ENCODE peak calls at places on chromosomes 2 and 18, in four cellular contexts. H is HEK293T, S is GM12878, J is K562. I is an unnamed sample.

GRCh38 chr2:219335373-219335786 is 2.8 kb upstream of the RESP18 start:
- DNase-seq in H (no peak), S (no peak), J (no peak), I (no peak)

GRCh38 chr2:36785179-36785795 is 88.8 kb downstream of the VIT start:
- DNase-seq in H (peak; percentile 76), S (no peak), J (peak; percentile 76), I (peak; percentile 65)

GRCh38 chr18:58429442-58429841 is 199.4 kb downstream of the ALPK2 start:
- DNase-seq in H (no peak), S (no peak), J (no peak), I (no peak)

GRCh38 chr2:138502253-138503086 is 900 bp downstream of the SPOPL start:
- DNase-seq in H (peak; percentile 13), S (no peak), J (no peak), I (peak; percentile 42)

GRCh38 chr2:98458207-98458606 is 13.5 kb downstream of the INPP4A start:
- DNase-seq in H (no peak), S (no peak), J (no peak), I (no peak)

GRCh38 chr2:100365434-100365833 is 43.1 kb upstream of the LONRF2 start:
- DNase-seq in H (no peak), S (no peak), J (no peak), I (no peak)

GRCh38 chr2:120993661-120994060 is 258.0 kb downstream of the GLI2 start:
- DNase-seq in H (no peak), S (no peak), J (no peak), I (no peak)

GRCh38 chr2:41966431-41966893 is 81.4 kb upstream of the PKDCC start:
- DNase-seq in H (no peak), S (no peak), J (no peak), I (peak; percentile 58)

GRCh38 chr2:38116762-38117161 is 40.8 kb upstream of the CYP1B1 start:
- DNase-seq in H (no peak), S (no peak), J (no peak), I (no peak)

GRCh38 chr2:25293958-25294513 is 47.7 kb downstream of the DNMT3A start:
- DNase-seq in H (no peak), S (no peak), J (no peak), I (no peak)

GRCh38 chr2:55088400-55088799 is 38.1 kb upstream of the RTN4 start:
- DNase-seq in H (no peak), S (no peak), J (no peak), I (no peak)

GRCh38 chr2:63345285-63345633 is 243.0 kb downstream of the WDPCP start:
- DNase-seq in H (no peak), S (no peak), J (no peak), I (no peak)

GRCh38 chr18:416928-417327 is 83.6 kb downstream of the COLEC12 start:
- DNase-seq in H (no peak), S (no peak), J (no peak), I (no peak)

GRCh38 chr2:126635281-126635680 is 20.7 kb upstream of the GYPC start:
- DNase-seq in H (no peak), S (no peak), J (no peak), I (no peak)

GRCh38 chr2:55089716-55090115 is 39.5 kb upstream of the RTN4 start:
- DNase-seq in H (no peak), S (no peak), J (no peak), I (no peak)

GRCh38 chr2:20012282-20013060 is at the start of gene MATN3:
- DNase-seq in H (peak; percentile 45), S (no peak), J (peak; percentile 56), I (peak; percentile 68)

GRCh38 chr2:19870792-19871191 is 31.0 kb downstream of the TTC32 start:
- DNase-seq in H (no peak), S (no peak), J (no peak), I (peak; percentile 36)

GRCh38 chr18:44996261-44996660 is 315.6 kb downstream of the SETBP1 start:
- DNase-seq in H (no peak), S (no peak), J (no peak), I (no peak)

GRCh38 chr2:178193823-178194599 is at the start of gene OSBPL6:
- DNase-seq in H (peak; percentile 85), S (no peak), J (peak; percentile 95), I (peak; percentile 28)

GRCh38 chr2:197931661-197932312 is 127.4 kb downstream of the PLCL1 start:
- DNase-seq in H (no peak), S (no peak), J (no peak), I (no peak)

GRCh38 chr18:34803877-34804276 is 93.8 kb downstream of the DTNA start:
- DNase-seq in H (no peak), S (no peak), J (no peak), I (no peak)

GRCh38 chr2:27566628-27567027 is 16.2 kb upstream of the ZNF512 start:
- DNase-seq in H (no peak), S (no peak), J (no peak), I (no peak)

GRCh38 chr18:49189772-49190171 is 239.0 kb upstream of the SMAD7 start:
- DNase-seq in H (no peak), S (no peak), J (no peak), I (peak; percentile 64)

GRCh38 chr18:57435851-57436192 is 648 bp downstream of the ONECUT2 start:
- DNase-seq in H (no peak), S (no peak), J (no peak), I (no peak)

GRCh38 chr2:3529316-3530025 is 10.1 kb upstream of the ADI1 start:
- DNase-seq in H (no peak), S (no peak), J (no peak), I (no peak)

GRCh38 chr2:70081221-70081620 is 6.1 kb upstream of the PCBP1 start:
- DNase-seq in H (no peak), S (no peak), J (no peak), I (no peak)

GRCh38 chr2:172560721-172561120 is 4.8 kb downstream of the PDK1 start:
- DNase-seq in H (no peak), S (no peak), J (no peak), I (no peak)

GRCh38 chr2:236776695-236777251 is 207.1 kb downstream of the ACKR3 start:
- DNase-seq in H (no peak), S (no peak), J (no peak), I (no peak)

GRCh38 chr2:179932786-179933185 is 71.4 kb upstream of the ZNF385B start:
- DNase-seq in H (no peak), S (no peak), J (no peak), I (no peak)

GRCh38 chr2:179931502-179931901 is 70.1 kb upstream of the ZNF385B start:
- DNase-seq in H (no peak), S (no peak), J (no peak), I (no peak)

GRCh38 chr2:179939282-179939681 is 67.8 kb downstream of the CWC22 start:
- DNase-seq in H (no peak), S (no peak), J (no peak), I (no peak)

GRCh38 chr2:179938026-179938425 is 69.1 kb downstream of the CWC22 start:
- DNase-seq in H (no peak), S (no peak), J (no peak), I (no peak)

DNA sequence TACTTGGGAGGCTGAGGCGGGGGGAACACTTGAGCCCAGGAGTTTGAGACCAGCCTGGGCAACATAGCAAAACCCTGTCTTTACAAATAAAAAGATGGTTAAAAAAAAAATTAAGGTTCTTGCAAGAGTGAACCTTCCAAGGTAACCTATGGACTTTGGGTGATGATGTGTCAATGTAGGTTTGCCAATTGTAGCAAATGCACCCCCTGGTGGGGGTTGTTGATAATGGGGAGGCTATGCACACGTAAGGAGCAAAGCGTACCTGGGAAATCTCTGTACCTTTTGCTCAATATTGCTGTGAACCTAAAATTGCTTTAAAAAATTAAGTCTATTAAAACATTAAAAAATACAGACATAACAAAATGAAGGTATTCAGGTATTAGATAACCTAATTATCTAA is 70.4 kb downstream of the CWC22 start:
- DNase-seq in H (peak; percentile 18), S (no peak), J (peak; percentile 51), I (peak; percentile 74)
- TF ChIP-seq FOXK2 in H (no peak), S (no peak), J (no peak), I (no peak)

GRCh38 chr2:235594041-235594440 is 100.2 kb downstream of the AGAP1 start:
- DNase-seq in H (peak; percentile 24), S (no peak), J (peak; percentile 41), I (peak; percentile 80)

GRCh38 chr2:235594964-235595363 is 101.1 kb downstream of the AGAP1 start:
- DNase-seq in H (no peak), S (no peak), J (no peak), I (no peak)

GRCh38 chr2:235596272-235596671 is 102.4 kb downstream of the AGAP1 start:
- DNase-seq in H (no peak), S (no peak), J (no peak), I (no peak)

GRCh38 chr2:235597081-235597615 is 103.3 kb downstream of the AGAP1 start:
- DNase-seq in H (no peak), S (no peak), J (no peak), I (no peak)

DNA sequence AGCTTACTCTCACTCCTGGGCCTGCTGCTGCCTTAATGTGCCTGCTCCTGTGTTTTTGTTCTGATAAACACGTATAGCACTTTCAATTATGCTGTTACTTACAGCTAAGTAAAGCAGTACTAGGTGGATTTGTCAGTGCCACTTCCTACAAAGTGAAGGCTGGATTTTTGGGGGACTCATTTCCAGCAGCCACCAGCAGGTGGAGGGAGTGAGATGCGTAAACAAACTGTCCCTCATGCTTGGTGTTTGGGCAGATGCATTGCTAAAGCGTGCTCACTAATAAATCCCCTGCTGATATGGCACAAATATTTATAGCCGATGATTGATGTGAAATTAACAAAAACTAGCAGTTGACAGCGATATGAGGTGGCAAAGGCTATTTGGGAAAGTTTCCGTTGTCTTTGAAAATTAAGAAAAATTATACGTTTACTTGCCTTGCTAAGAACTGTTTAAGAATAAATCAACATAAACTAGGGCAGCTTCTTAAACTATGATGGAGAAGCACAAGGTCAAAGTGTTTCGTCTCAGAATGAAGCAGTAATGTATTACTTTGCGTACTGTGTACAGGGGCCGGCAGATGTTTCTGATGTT is 101.7 kb downstream of the AGAP1 start:
- DNase-seq in H (peak; percentile 57), S (no peak), J (peak; percentile 49), I (peak; percentile 68)
- TF ChIP-seq FOXK2 in H (no peak), S (no peak), J (no peak), I (no peak)

DNA sequence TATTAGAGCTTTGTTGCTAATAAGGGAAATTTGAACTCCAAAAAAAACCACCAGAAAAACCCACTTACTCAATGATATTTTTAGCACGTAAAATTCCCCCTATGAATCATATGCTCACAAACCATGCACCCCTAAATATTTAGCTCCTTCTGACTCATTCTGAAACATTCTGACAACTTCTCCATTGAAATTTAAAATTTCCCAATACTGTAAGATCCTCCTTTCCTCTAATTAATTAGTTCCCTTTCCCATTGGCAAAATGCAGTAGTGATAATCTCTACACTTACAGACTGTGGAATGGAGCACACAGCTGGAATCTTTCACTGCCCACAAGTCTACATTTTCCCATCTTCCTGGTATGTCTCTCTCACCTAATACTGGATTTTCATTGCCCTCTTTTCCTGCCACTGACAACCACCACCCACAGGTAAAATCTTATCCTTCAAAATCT is 215.8 kb upstream of the ACVR2A start:
- DNase-seq in H (no peak), S (no peak), J (no peak), I (no peak)
- TF ChIP-seq FOXK2 in H (no peak), S (no peak), J (no peak), I (no peak)

GRCh38 chr2:85786865-85787264 is 33.1 kb downstream of the ATOH8 start:
- DNase-seq in H (no peak), S (no peak), J (no peak), I (no peak)

GRCh38 chr2:85785027-85785822 is 31.4 kb downstream of the ATOH8 start:
- DNase-seq in H (no peak), S (no peak), J (no peak), I (no peak)

GRCh38 chr2:85785871-85786270 is 32.1 kb downstream of the ATOH8 start:
- DNase-seq in H (no peak), S (no peak), J (no peak), I (no peak)

GRCh38 chr2:85787282-85787980 is 33.6 kb downstream of the ATOH8 start:
- DNase-seq in H (no peak), S (no peak), J (no peak), I (no peak)

GRCh38 chr2:85786444-85786843 is 32.7 kb downstream of the ATOH8 start:
- DNase-seq in H (no peak), S (no peak), J (no peak), I (no peak)
- TF ChIP-seq FOXK2 in H (no peak), S (no peak), J (no peak), I (no peak)